ENCODE peak calls at places on chromosomes 2 and 18, in four cellular contexts. V is fibroblast of mammary gland, P is esophagus squamous epithelium, D is foreskin fibroblast. X is an unnamed sample.

GRCh38 chr2:128777091-128778045 is 458.7 kb upstream of the HS6ST1 start:
- DNase-seq in V (no peak), P (no peak), D (no peak), X (no peak)

GRCh38 chr2:55223958-55224760 is 7.9 kb downstream of the CLHC1 start:
- DNase-seq in V (no peak), P (no peak), D (no peak), X (no peak)

GRCh38 chr18:48296581-48296980 is 112.6 kb downstream of the ZBTB7C start:
- DNase-seq in V (no peak), P (no peak), D (no peak), X (no peak)

GRCh38 chr2:20483496-20483895 is 36.6 kb downstream of the RHOB start:
- DNase-seq in V (peak), P (no peak), D (no peak), X (no peak)

GRCh38 chr2:74602553-74603281 is 45.4 kb downstream of the M1AP start:
- DNase-seq in V (peak), P (no peak), D (peak), X (no peak)

GRCh38 chr2:28654981-28655322 is 96.7 kb upstream of the PPP1CB start:
- DNase-seq in V (no peak), P (no peak), D (no peak), X (no peak)

GRCh38 chr2:12620759-12621158 is 96.0 kb upstream of the TRIB2 start:
- DNase-seq in V (no peak), P (no peak), D (no peak), X (no peak)

GRCh38 chr2:86135653-86136052 is 29.6 kb downstream of the PTCD3 start:
- DNase-seq in V (no peak), P (no peak), D (no peak), X (no peak)

GRCh38 chr2:184402381-184402780 is 195.9 kb upstream of the ZNF804A start:
- DNase-seq in V (no peak), P (no peak), D (no peak), X (no peak)

GRCh38 chr18:46190667-46191066 is 86.5 kb downstream of the HAUS1 start:
- DNase-seq in V (peak), P (no peak), D (no peak), X (no peak)

GRCh38 chr2:12856934-12857660 is 140.4 kb downstream of the TRIB2 start:
- DNase-seq in V (peak), P (no peak), D (peak), X (peak)

GRCh38 chr18:48753741-48754140 is 197.0 kb downstream of the SMAD7 start:
- DNase-seq in V (no peak), P (no peak), D (no peak), X (no peak)

GRCh38 chr2:160061533-160062282 is 707 bp downstream of the PLA2R1 start:
- DNase-seq in V (no peak), P (no peak), D (no peak), X (no peak)

GRCh38 chr18:49949991-49950395 is 136.7 kb upstream of the ACAA2 start:
- DNase-seq in V (no peak), P (no peak), D (no peak), X (no peak)

GRCh38 chr2:234564719-234565118 is 67.8 kb upstream of the ARL4C start:
- DNase-seq in V (peak), P (no peak), D (peak), X (no peak)

GRCh38 chr2:67927489-67927888 is 135.3 kb downstream of the C1D start:
- DNase-seq in V (no peak), P (no peak), D (no peak), X (no peak)

GRCh38 chr2:96546321-96546720 is 9.8 kb downstream of the ARID5A start:
- DNase-seq in V (no peak), P (no peak), D (no peak), X (no peak)

GRCh38 chr2:149652925-149653324 is 65.3 kb upstream of the MMADHC start:
- DNase-seq in V (no peak), P (no peak), D (peak), X (no peak)

GRCh38 chr2:218367415-218368149 is 10.9 kb downstream of the CATIP start:
- DNase-seq in V (peak), P (peak), D (peak), X (peak)

GRCh38 chr2:218369374-218369773 is 12.7 kb upstream of the SLC11A1 start:
- DNase-seq in V (no peak), P (no peak), D (no peak), X (no peak)

GRCh38 chr2:218368150-218368528 is 11.5 kb downstream of the CATIP start:
- DNase-seq in V (no peak), P (no peak), D (no peak), X (no peak)

GRCh38 chr2:218368621-218369153 is 12.0 kb downstream of the CATIP start:
- DNase-seq in V (peak), P (no peak), D (no peak), X (no peak)

GRCh38 chr2:218366621-218367414 is 10.2 kb downstream of the CATIP start:
- DNase-seq in V (no peak), P (no peak), D (no peak), X (no peak)
- H3K4me3 ChIP-seq in V (peak), P (peak), D (peak), X (peak)

DNA sequence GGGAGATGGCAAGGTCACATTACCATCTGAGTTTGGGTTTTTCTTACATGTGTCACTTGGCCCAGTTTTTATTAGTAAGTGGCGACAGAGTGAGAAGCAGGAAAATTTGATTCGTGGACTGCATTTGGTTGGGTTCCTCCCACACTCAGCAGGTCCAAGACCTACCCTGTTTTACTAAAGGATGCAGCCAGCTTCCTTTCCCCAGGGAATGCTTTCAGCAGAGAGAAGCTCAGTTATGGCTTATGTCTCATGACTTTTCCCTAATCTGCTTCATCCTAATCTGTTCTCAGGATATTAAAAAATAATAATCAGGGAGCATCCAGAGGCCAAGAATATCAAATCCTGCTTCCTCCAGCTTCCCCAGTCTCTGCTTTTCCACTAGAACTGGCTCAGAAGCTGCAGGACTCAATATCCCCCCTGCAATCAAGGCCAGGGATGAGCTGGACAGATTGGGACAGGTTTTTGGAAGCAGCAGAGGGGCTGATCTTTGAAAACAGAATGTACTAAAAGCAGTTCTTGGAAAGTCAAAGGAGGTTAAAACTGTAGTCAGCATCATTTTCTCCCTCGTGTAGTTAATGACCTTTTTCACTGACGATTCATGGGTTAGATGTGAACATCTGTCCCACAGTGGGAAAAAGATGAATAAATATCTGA is 326.8 kb upstream of the TNP1 start:
- DNase-seq in V (peak), P (no peak), D (no peak), X (no peak)
- H3K4me3 ChIP-seq in V (no peak), P (no peak), D (no peak), X (no peak)

GRCh38 chr18:57436193-57436964 is 1.2 kb downstream of the ONECUT2 start:
- DNase-seq in V (no peak), P (no peak), D (no peak), X (no peak)
- H3K4me3 ChIP-seq in V (no peak), P (no peak), D (no peak), X (no peak)

GRCh38 chr18:3722662-3723433 is 272.9 kb downstream of the TGIF1 start:
- DNase-seq in V (no peak), P (no peak), D (no peak), X (no peak)
- H3K4me3 ChIP-seq in V (no peak), P (no peak), D (no peak), X (no peak)

GRCh38 chr2:44955593-44956449 is 14.3 kb downstream of the SIX3 start:
- DNase-seq in V (peak), P (no peak), D (peak), X (peak)
- H3K4me3 ChIP-seq in V (peak), P (no peak), D (peak), X (no peak)

X was measured in effector memory CD4-positive, alpha-beta T cell.